ENCODE peak calls at places on chromosome 1, in seven cellular contexts. H is Caki2; E is fibroblast of lung; I is GM19239; B is stimulated activated CD8-positive, alpha-beta memory T cell treated with anti-CD3 and anti-CD28 coated beads, Interleukin-15, amount 100 ng/mL, for 4 hours; Q is activated T-helper 2 cell treated with anti-CD3 and anti-CD28 coated beads, Interferon-gamma antibody, Interleukin-2, Interleukin-4, amounts not matched to agents 10 μg/mL and 5 μg/mL and 100 μg/mL, durations not matched to agents 14 hours and 24 hours and 36 hours; W is left cardiac atrium. U is an unnamed sample.

GRCh38 chr1:93081716-93082115 is 2.6 kb downstream of the MTF2 start:
- DNase-seq in I (no peak), Q (no peak), E (peak; percentile 86), H (no peak), W (no peak), B (no peak), U (no peak)

GRCh38 chr1:203534526-203534925 is 40.6 kb downstream of the OPTC start:
- DNase-seq in I (no peak), W (peak; percentile 81), E (peak; percentile 82), B (no peak), Q (no peak), H (peak; percentile 42), U (no peak)

GRCh38 chr1:229420765-229421164 is 13.1 kb downstream of the ACTA1 start:
- DNase-seq in H (no peak), W (no peak), B (no peak), E (no peak), Q (no peak), I (no peak), U (no peak)

GRCh38 chr1:181383695-181384094 is 99.6 kb upstream of the CACNA1E start:
- DNase-seq in B (no peak), H (no peak), E (no peak), Q (no peak), W (peak; percentile 30), I (no peak), U (no peak)

GRCh38 chr1:1132928-1133750 is 17.2 kb upstream of the C1orf159 start:
- DNase-seq in W (no peak), B (no peak), Q (no peak), E (peak; percentile 69), H (no peak), I (no peak), U (no peak)

GRCh38 chr1:232589809-232590741 is 39.9 kb downstream of the SIPA1L2 start:
- DNase-seq in W (peak; percentile 41), H (peak; percentile 53), Q (no peak), I (no peak), E (no peak), B (no peak), U (no peak)

GRCh38 chr1:24635195-24635843 is 7.8 kb upstream of the SRRM1 start:
- DNase-seq in I (peak; percentile 17), B (no peak), Q (no peak), E (peak; percentile 86), H (peak; percentile 56), W (no peak), U (no peak)

GRCh38 chr1:84409888-84410287 is 11.6 kb downstream of the DNASE2B start:
- DNase-seq in W (no peak), E (no peak), I (no peak), Q (no peak), H (no peak), B (no peak), U (no peak)

GRCh38 chr1:115098979-115099692 is 9.8 kb upstream of the TSPAN2 start:
- DNase-seq in Q (peak; percentile 73), I (peak; percentile 50), H (no peak), B (peak; percentile 36), W (peak; percentile 31), E (peak; percentile 19), U (no peak)

GRCh38 chr1:6889875-6890480 is 104.7 kb downstream of the CAMTA1 start:
- DNase-seq in H (peak; percentile 35), Q (no peak), E (peak; percentile 77), I (peak; percentile 28), W (peak; percentile 53), B (peak; percentile 5), U (no peak)

GRCh38 chr1:25072461-25072860 is 142.4 kb upstream of the RUNX3 start:
- DNase-seq in Q (no peak), B (no peak), E (no peak), W (no peak), H (no peak), I (no peak), U (no peak)

GRCh38 chr1:53476579-53476978 is 17.4 kb downstream of the DMRTB1 start:
- DNase-seq in H (no peak), B (no peak), W (no peak), I (no peak), Q (no peak), E (no peak), U (no peak)

GRCh38 chr1:97351846-97352245 is 569.0 kb downstream of the DPYD start:
- DNase-seq in I (no peak), Q (no peak), B (no peak), W (no peak), E (no peak), H (no peak), U (no peak)

GRCh38 chr1:2378441-2378851 is 12.9 kb downstream of the MORN1 start:
- DNase-seq in E (no peak), B (no peak), Q (no peak), I (no peak), W (peak; percentile 18), H (no peak), U (no peak)

GRCh38 chr1:20753589-20753988 is 21.1 kb upstream of the SH2D5 start:
- DNase-seq in I (no peak), W (no peak), Q (no peak), B (no peak), H (no peak), E (peak; percentile 14), U (no peak)

GRCh38 chr1:110083453-110084225 is 13.2 kb upstream of the ALX3 start:
- DNase-seq in Q (no peak), W (peak; percentile 29), B (no peak), I (no peak), E (peak; percentile 16), H (no peak), U (no peak)

GRCh38 chr1:187471555-187471954 is 642.8 kb downstream of the PLA2G4A start:
- DNase-seq in I (no peak), Q (no peak), B (no peak), E (peak; percentile 36), H (no peak), W (no peak), U (no peak)

GRCh38 chr1:93668121-93668520 is 13.5 kb downstream of the BCAR3 start:
- DNase-seq in Q (no peak), W (no peak), H (no peak), B (no peak), I (no peak), E (no peak), U (no peak)

GRCh38 chr1:226696552-226696951 is 42.5 kb downstream of the ITPKB start:
- DNase-seq in I (no peak), E (peak; percentile 30), H (no peak), W (no peak), Q (no peak), B (no peak), U (no peak)

GRCh38 chr1:30684881-30685795 is 38.2 kb downstream of the MATN1 start:
- DNase-seq in Q (no peak), W (peak; percentile 66), E (no peak), I (no peak), B (no peak), H (no peak), U (no peak)

U was measured in esophagus squamous epithelium.